ENCODE peak calls at places on chromosomes 11 and 22, in seven cellular contexts. Y is IMR-90, W is A549, I is sigmoid colon, A is stomach, D is uterus, T is transverse colon. X is an unnamed sample.

GRCh38 chr11:115503083-115503885 is 931 bp downstream of the CADM1 start:
- DNase-seq in Y (peak), I (peak), D (peak), T (peak), A (peak), W (peak), X (peak)

GRCh38 chr11:78763664-78764063 is 189.0 kb upstream of the NARS2 start:
- DNase-seq in D (no peak), W (no peak), I (no peak), A (no peak), T (no peak), Y (no peak), X (no peak)

GRCh38 chr11:45181595-45182550 is 35.4 kb downstream of the PRDM11 start:
- DNase-seq in W (no peak), A (no peak), I (peak), T (no peak), Y (no peak), D (no peak), X (no peak)

GRCh38 chr11:10514713-10515112 is 26.3 kb downstream of the RNF141 start:
- DNase-seq in D (no peak), I (no peak), Y (peak), T (no peak), W (no peak), A (no peak), X (no peak)

GRCh38 chr22:47023871-47024270 is 261.4 kb downstream of the TBC1D22A start:
- DNase-seq in D (no peak), I (no peak), W (no peak), T (no peak), Y (no peak), A (peak), X (no peak)

GRCh38 chr22:29628982-29629381 is 25.5 kb downstream of the NF2 start:
- DNase-seq in T (no peak), W (no peak), D (no peak), Y (no peak), I (no peak), A (no peak), X (no peak)

GRCh38 chr11:117918366-117919255 is 10.6 kb downstream of the TMPRSS13 start:
- DNase-seq in Y (no peak), W (no peak), I (peak), T (no peak), A (no peak), D (peak), X (no peak)

GRCh38 chr22:46070722-46071450 is 79.4 kb upstream of the PPARA start:
- DNase-seq in T (peak), D (peak), Y (peak), I (peak), W (peak), A (peak), X (peak)

GRCh38 chr11:131745405-131745804 is 375.0 kb downstream of the NTM start:
- DNase-seq in Y (peak), T (no peak), D (no peak), W (no peak), A (no peak), I (no peak), X (no peak)

GRCh38 chr11:876550-876949 is 33.9 kb downstream of the TSPAN4 start:
- DNase-seq in D (no peak), I (no peak), Y (peak), T (no peak), A (no peak), W (no peak), X (peak)

GRCh38 chr22:24053481-24054226 is 42.5 kb downstream of the CABIN1 start:
- DNase-seq in D (no peak), Y (no peak), W (no peak), I (no peak), T (no peak), A (no peak), X (no peak)

GRCh38 chr11:32210601-32211000 is 119.7 kb downstream of the RCN1 start:
- DNase-seq in Y (peak), A (no peak), W (peak), T (no peak), I (no peak), D (no peak), X (no peak)

GRCh38 chr22:37342065-37342464 is 59.8 kb downstream of the CYTH4 start:
- DNase-seq in I (no peak), A (no peak), T (no peak), D (no peak), W (no peak), Y (no peak), X (no peak)

GRCh38 chr11:101510608-101511007 is 73.2 kb downstream of the TRPC6 start:
- DNase-seq in W (no peak), T (no peak), Y (no peak), D (no peak), I (no peak), A (no peak), X (no peak)

GRCh38 chr11:120832609-120833221 is 191.2 kb upstream of the TBCEL start:
- DNase-seq in A (no peak), W (no peak), D (no peak), Y (no peak), T (no peak), I (no peak), X (no peak)

GRCh38 chr11:111366560-111367410 is 12.3 kb downstream of the POU2AF1 start:
- DNase-seq in W (no peak), D (no peak), Y (no peak), I (no peak), A (no peak), T (no peak), X (no peak)

GRCh38 chr11:35852056-35852455 is 91.8 kb upstream of the LDLRAD3 start:
- DNase-seq in D (no peak), T (peak), A (no peak), I (peak), W (no peak), Y (no peak), X (no peak)

GRCh38 chr22:50199836-50200332 is 927 bp upstream of the SELENOO start:
- DNase-seq in W (no peak), D (no peak), I (no peak), Y (no peak), A (peak), T (no peak), X (no peak)

GRCh38 chr11:128453444-128454336 is 133.7 kb downstream of the ETS1 start:
- DNase-seq in I (peak), D (peak), A (peak), W (no peak), T (peak), Y (peak), X (peak)

GRCh38 chr11:90698238-90698637 is 475.4 kb upstream of the CHORDC1 start:
- DNase-seq in D (no peak), W (no peak), A (no peak), T (no peak), I (no peak), Y (no peak), X (no peak)

GRCh38 chr22:19626042-19626560 is 88.2 kb upstream of the SEPTIN5 start:
- DNase-seq in Y (no peak), I (peak), A (no peak), W (no peak), D (no peak), T (no peak), X (no peak)

GRCh38 chr11:70786021-70786665 is 387.8 kb downstream of the CTTN start:
- DNase-seq in A (no peak), I (no peak), Y (no peak), T (peak), W (no peak), D (no peak), X (no peak)

GRCh38 chr11:3803726-3804510 is 4.4 kb upstream of the PGAP2 start:
- DNase-seq in A (no peak), Y (peak), W (peak), I (no peak), D (no peak), T (no peak), X (no peak)

GRCh38 chr22:42001706-42002105 is 3.1 kb downstream of the WBP2NL start:
- DNase-seq in W (no peak), D (no peak), A (no peak), I (no peak), Y (no peak), T (no peak), X (no peak)

GRCh38 chr22:42000466-42000865 is 1.9 kb downstream of the WBP2NL start:
- DNase-seq in A (no peak), T (no peak), D (no peak), I (no peak), W (no peak), Y (no peak), X (no peak)

GRCh38 chr22:42001127-42001526 is 2.5 kb downstream of the WBP2NL start:
- DNase-seq in T (no peak), W (no peak), D (no peak), A (no peak), I (no peak), Y (peak), X (no peak)

GRCh38 chr22:41996826-41997225 is 1.8 kb upstream of the WBP2NL start:
- DNase-seq in T (no peak), I (no peak), D (no peak), A (no peak), W (no peak), Y (no peak), X (no peak)

DNA sequence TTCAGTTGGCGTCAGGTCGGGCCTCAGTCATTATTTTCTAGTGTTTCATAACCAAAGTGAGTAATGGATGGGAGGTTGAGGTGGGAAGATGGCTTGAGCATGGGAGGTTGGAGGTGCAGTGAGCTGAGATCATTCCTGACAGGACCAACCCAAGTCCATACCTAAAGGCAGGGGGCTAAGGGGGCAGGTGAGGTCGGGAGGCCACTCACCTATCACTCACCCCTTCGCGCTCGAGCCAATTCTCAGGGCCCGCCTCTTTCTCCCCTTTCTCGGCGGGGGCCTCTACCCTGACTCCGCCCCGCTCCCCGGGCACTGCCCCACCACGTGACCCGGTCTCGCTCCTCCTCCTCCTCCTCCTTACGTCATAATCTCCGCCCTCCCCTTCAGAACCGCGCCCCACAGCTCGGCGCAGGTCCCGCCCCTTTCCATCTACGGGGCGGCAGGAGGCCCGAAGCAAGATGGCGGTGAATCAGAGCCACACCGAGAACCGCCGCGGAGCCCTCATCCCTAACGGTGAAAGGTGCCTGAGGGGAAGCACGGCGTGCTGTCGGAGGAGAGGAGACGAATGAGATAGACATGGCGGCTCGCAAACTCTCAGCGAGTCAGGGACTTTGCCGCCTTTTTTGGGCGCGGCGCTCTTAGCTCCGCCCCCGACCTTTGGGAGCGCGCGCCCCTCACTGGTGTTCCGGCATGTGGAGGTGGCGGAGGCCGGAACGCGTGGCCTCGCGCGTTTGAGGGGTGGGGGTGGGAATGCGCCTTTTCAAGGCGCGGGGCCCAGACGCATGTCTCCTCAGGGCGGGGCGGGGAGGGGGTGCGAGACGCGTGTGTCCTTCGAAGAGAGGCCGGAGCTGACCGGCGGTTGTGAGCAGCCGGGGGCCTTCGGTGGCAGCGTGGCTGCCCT is at the start of gene WBP2NL:
- DNase-seq in T (peak), I (peak), A (peak), D (peak), Y (peak), W (peak), X (peak)
- TF ChIP-seq POLR2A in T (peak), I (peak), A (no peak), D (no peak), Y (no peak), W (peak), X (no peak)

DNA sequence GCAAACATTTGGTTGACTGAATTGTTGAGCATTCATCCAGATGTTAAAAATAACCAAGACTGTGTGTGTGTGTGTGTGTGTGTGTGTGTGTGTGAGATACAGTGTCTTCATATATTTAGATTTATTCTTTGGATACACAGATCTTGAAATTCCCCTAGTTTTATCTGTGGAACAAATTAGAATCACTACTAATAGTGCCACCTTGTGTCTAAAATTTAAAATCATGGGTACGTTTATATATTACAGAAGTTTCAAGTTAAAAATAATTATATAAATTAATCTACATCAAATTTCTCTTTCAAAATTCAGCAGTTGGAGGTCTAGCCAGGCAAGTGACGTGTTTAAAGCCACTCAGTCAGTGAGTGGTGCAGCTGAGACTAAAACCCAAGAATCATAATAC is 1566.2 kb upstream of the TENM4 start:
- DNase-seq in T (no peak), A (no peak), W (no peak), Y (peak), D (no peak), I (no peak), X (no peak)
- TF ChIP-seq CTCF in T (no peak), A (no peak), W (no peak), Y (peak), D (no peak), I (no peak), X (no peak)

DNA sequence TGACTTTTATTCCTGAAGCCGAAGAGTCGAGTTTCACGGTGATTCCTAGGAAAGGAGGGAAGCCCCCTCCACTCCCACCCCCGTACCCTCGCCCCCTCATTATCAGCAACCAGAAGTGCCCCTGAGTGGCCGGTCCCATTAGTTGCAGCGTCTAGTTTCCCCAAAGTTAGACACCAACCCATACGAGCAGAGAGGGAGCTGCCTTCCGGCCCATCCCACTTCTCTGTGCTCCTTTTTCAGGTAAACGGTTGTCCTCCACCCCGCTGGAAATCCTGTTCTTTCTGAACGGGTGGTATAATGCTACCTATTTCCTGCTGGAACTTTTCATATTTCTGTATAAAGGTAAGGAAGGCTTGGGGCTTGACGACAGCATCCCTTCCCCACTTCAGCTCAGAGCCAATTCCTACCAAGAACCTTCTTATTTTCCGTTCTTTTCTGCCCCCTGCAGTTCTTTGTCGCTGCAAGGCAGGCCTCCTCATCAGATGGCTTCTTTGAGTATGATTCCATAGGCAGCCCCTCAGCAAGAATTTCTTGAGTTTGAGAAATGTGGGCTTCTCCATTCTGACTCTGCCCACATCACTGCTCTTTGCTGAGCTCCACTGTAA is 706 bp downstream of the TMEM216 start:
- DNase-seq in D (no peak), W (peak), Y (peak), T (no peak), I (no peak), A (no peak), X (no peak)
- H3K4me3 ChIP-seq in D (peak), W (peak), Y (peak), T (peak), I (peak), A (peak), X (peak)

GRCh38 chr22:39233736-39234120 is 11.1 kb downstream of the PDGFB start:
- DNase-seq in T (no peak), W (no peak), A (no peak), Y (no peak), I (no peak), D (no peak), X (no peak)
- TF ChIP-seq POLR2A in T (no peak), W (no peak), A (no peak), Y (no peak), I (no peak), D (no peak), X (no peak)

GRCh38 chr11:47235163-47235562 is 13.5 kb downstream of the ACP2 start:
- DNase-seq in W (no peak), A (no peak), Y (no peak), D (no peak), I (no peak), T (no peak), X (no peak)

GRCh38 chr11:47236482-47236881 is 12.1 kb downstream of the ACP2 start:
- DNase-seq in T (no peak), W (no peak), I (no peak), Y (peak), A (no peak), D (no peak), X (no peak)

GRCh38 chr11:47234669-47235075 is 13.9 kb downstream of the ACP2 start:
- DNase-seq in D (no peak), I (peak), A (peak), Y (peak), T (peak), W (peak), X (peak)

GRCh38 chr11:47233051-47233450 is 15.6 kb downstream of the ACP2 start:
- DNase-seq in D (no peak), Y (no peak), I (no peak), A (peak), T (no peak), W (no peak), X (no peak)

DNA sequence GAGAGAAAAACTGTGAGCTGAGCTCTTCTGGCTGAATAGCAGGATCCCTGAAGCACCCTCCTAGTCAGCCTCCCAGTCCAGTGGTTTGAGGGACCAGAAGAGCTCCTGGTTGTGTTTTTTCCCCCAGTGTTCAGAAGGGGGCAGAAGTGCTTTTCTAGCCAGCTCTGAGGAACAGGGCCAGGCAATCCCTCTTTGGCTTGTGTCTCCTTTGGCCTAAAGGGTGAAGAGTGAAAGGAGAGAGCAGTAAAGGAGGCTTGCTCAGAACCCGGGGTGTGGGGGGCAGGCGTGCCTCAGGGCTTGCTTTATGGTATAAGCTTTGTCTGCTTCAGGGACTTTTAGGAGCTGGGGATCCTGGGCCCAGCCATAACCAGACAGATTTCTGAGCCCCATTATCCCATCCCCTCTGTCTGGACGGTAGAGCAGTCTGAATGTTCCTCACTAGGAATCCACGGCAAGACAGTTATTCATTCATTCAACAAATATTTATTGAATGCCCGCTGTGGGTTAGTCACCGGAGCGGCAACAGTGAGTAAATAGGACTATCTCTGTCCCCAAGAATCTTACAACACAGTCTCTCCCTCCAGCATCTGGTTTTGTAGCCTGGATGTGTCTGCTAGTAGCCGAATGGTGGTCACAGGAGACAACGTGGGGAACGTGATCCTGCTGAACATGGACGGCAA is 14.5 kb downstream of the ACP2 start:
- DNase-seq in A (no peak), W (peak), Y (peak), I (no peak), T (peak), D (peak), X (peak)
- TF ChIP-seq CTCF in A (no peak), W (peak), Y (peak), I (no peak), T (no peak), D (no peak), X (peak)

DNA sequence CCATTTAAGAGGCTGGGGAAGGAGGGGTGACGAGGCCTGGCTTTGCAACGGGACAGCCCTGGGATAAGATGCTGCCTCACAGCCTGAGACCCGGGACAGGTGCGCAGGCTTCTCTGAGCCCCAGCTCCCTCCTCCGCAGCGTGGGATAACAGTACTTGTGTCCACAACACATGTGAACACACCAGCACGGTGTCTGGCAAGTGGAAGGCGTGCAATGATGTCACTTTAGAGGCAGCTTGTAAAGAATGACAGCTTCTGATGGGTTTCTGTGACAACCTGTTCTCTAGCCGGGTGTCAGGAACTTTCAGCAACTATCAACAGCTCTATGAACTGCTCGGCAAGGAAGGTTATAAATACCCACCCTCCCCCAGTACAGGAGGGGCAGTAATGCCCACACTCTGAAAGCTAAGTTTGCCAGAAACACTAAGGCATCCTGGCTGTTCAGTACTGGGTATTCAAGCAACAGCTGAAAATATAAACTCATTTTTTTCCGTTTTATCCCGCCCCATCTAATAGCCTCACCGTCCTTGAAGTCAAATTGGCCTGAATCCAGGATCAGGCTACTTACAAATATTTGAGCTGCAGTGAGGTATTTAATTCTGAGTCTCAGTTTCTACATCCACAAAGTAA is 59.7 kb downstream of the MYH9 start:
- DNase-seq in T (no peak), I (peak), A (no peak), D (no peak), W (no peak), Y (peak), X (peak)
- H3K4me3 ChIP-seq in T (no peak), I (no peak), A (no peak), D (no peak), W (no peak), Y (no peak), X (no peak)

GRCh38 chr11:19976281-19976941 is 183.9 kb downstream of the DBX1 start:
- DNase-seq in T (no peak), Y (no peak), I (peak), D (no peak), A (no peak), W (no peak), X (no peak)
- TF ChIP-seq POLR2A in T (no peak), Y (no peak), I (no peak), D (no peak), A (no peak), W (no peak), X (no peak)

X was measured in body of pancreas.